ENCODE peak calls at places on chromosomes 11 and 22, in ten cellular contexts. V is neuronal stem cell; M is foreskin fibroblast; B is GM12891; K is fibroblast of pulmonary artery; S is heart right ventricle; P is T-cell; I is stimulated activated CD4-positive, alpha-beta T cell treated with anti-CD3 and anti-CD28 coated beads, Interleukin-15, amount 100 ng/mL, for 1 hour; U is cardiac fibroblast; E is naive thymus-derived CD4-positive, alpha-beta T cell. Z is an unnamed sample.

GRCh38 chr11:19929147-19929546 is 216.5 kb downstream of the NAV2 start:
- DNase-seq in V (no peak), M (peak; percentile 32), B (no peak), K (no peak), S (no peak), P (no peak), I (no peak), U (peak; percentile 49), E (no peak), Z (no peak)

GRCh38 chr11:134464981-134465730 is 53.1 kb upstream of the B3GAT1 start:
- DNase-seq in V (no peak), M (no peak), B (no peak), K (no peak), S (no peak), P (no peak), I (no peak), U (no peak), E (no peak), Z (no peak)

GRCh38 chr11:15412054-15412453 is 297.3 kb downstream of the INSC start:
- DNase-seq in V (no peak), M (no peak), B (no peak), K (no peak), S (no peak), P (no peak), I (no peak), U (no peak), E (no peak), Z (no peak)

GRCh38 chr11:121777056-121777455 is 324.3 kb upstream of the SORL1-AS1 start:
- DNase-seq in V (no peak), M (peak; percentile 3), B (no peak), K (no peak), S (no peak), P (no peak), I (no peak), U (peak; percentile 17), E (no peak), Z (no peak)

GRCh38 chr11:117836077-117836960 is 11.8 kb upstream of the FXYD2 start:
- DNase-seq in V (no peak), M (no peak), B (no peak), K (no peak), S (no peak), P (no peak), I (no peak), U (no peak), E (no peak), Z (no peak)

GRCh38 chr11:43927070-43927469 is 15.4 kb upstream of the C11orf96 start:
- DNase-seq in V (no peak), M (no peak), B (no peak), K (no peak), S (no peak), P (no peak), I (no peak), U (peak; percentile 44), E (no peak), Z (no peak)

GRCh38 chr11:46649180-46649738 is 31.9 kb downstream of the ATG13 start:
- DNase-seq in V (peak; percentile 11), M (peak; percentile 95), B (no peak), K (peak; percentile 98), S (peak; percentile 84), P (no peak), I (no peak), U (peak; percentile 99), E (no peak), Z (peak; percentile 63)

GRCh38 chr22:24996420-24996952 is 44.0 kb downstream of the KIAA1671 start:
- DNase-seq in V (peak; percentile 41), M (peak; percentile 14), B (no peak), K (peak; percentile 48), S (peak; percentile 48), P (no peak), I (no peak), U (no peak), E (no peak), Z (no peak)

GRCh38 chr11:13101836-13102574 is 92.9 kb downstream of the RASSF10 start:
- DNase-seq in V (no peak), M (no peak), B (no peak), K (no peak), S (no peak), P (no peak), I (no peak), U (no peak), E (no peak), Z (no peak)

GRCh38 chr11:7578276-7578955 is 64.6 kb downstream of the PPFIBP2 start:
- DNase-seq in V (no peak), M (no peak), B (no peak), K (no peak), S (no peak), P (no peak), I (no peak), U (no peak), E (no peak), Z (no peak)

GRCh38 chr11:14342906-14343305 is 16.1 kb downstream of the RRAS2 start:
- DNase-seq in V (no peak), M (peak; percentile 79), B (no peak), K (peak; percentile 71), S (no peak), P (no peak), I (no peak), U (peak; percentile 83), E (no peak), Z (no peak)

GRCh38 chr11:1197431-1197885 is 25.4 kb upstream of the MUC5B start:
- DNase-seq in V (no peak), M (no peak), B (no peak), K (no peak), S (peak; percentile 2), P (no peak), I (no peak), U (no peak), E (no peak), Z (no peak)

GRCh38 chr11:120766318-120766717 is 254.8 kb downstream of the GRIK4 start:
- DNase-seq in V (no peak), M (no peak), B (no peak), K (no peak), S (no peak), P (no peak), I (no peak), U (no peak), E (no peak), Z (no peak)

GRCh38 chr11:91686700-91687099 is 537.9 kb upstream of the FAT3 start:
- DNase-seq in V (no peak), M (no peak), B (no peak), K (no peak), S (no peak), P (no peak), I (no peak), U (no peak), E (no peak), Z (no peak)

GRCh38 chr11:110455718-110456117 is 26.0 kb downstream of the FDX1 start:
- DNase-seq in V (no peak), M (no peak), B (no peak), K (no peak), S (no peak), P (no peak), I (no peak), U (no peak), E (no peak), Z (no peak)

GRCh38 chr11:57493507-57494503 is 21.7 kb downstream of the SLC43A1 start:
- DNase-seq in V (peak; percentile 48), M (peak; percentile 51), B (peak; percentile 70), K (peak; percentile 39), S (no peak), P (peak; percentile 67), I (peak; percentile 68), U (peak; percentile 44), E (peak; percentile 55), Z (peak; percentile 64)

GRCh38 chr22:48717883-48718817 is 1109.5 kb downstream of the BRD1 start:
- DNase-seq in V (no peak), M (no peak), B (no peak), K (no peak), S (no peak), P (no peak), I (no peak), U (no peak), E (no peak), Z (no peak)

GRCh38 chr22:36701166-36701713 is 2.3 kb downstream of the CACNG2 start:
- DNase-seq in V (no peak), M (no peak), B (no peak), K (no peak), S (no peak), P (no peak), I (no peak), U (no peak), E (no peak), Z (no peak)

GRCh38 chr11:46057489-46057888 is 63.8 kb downstream of the PHF21A start:
- DNase-seq in V (no peak), M (no peak), B (no peak), K (no peak), S (no peak), P (no peak), I (no peak), U (no peak), E (no peak), Z (no peak)

GRCh38 chr11:80096736-80097135 is 655.9 kb upstream of the TENM4 start:
- DNase-seq in V (no peak), M (peak; percentile 84), B (no peak), K (peak; percentile 41), S (no peak), P (no peak), I (no peak), U (peak; percentile 14), E (no peak), Z (no peak)

GRCh38 chr11:103433976-103434375 is 324.8 kb downstream of the DYNC2H1 start:
- DNase-seq in V (no peak), M (no peak), B (no peak), K (no peak), S (no peak), P (no peak), I (no peak), U (no peak), E (no peak), Z (no peak)

GRCh38 chr11:129075757-129076156 is 116.4 kb downstream of the ARHGAP32 start:
- DNase-seq in V (no peak), M (no peak), B (no peak), K (no peak), S (no peak), P (no peak), I (no peak), U (no peak), E (no peak), Z (no peak)

GRCh38 chr22:29081499-29082236 is 8.8 kb downstream of the KREMEN1 start:
- DNase-seq in V (no peak), M (no peak), B (no peak), K (peak; percentile 37), S (peak; percentile 9), P (no peak), I (no peak), U (no peak), E (no peak), Z (no peak)

GRCh38 chr22:29479417-29480261 is at the start of gene NEFH:
- DNase-seq in V (no peak), M (no peak), B (no peak), K (no peak), S (no peak), P (no peak), I (no peak), U (no peak), E (no peak), Z (peak; percentile 63)

GRCh38 chr11:8288824-8289223 is 25.1 kb upstream of the LMO1 start:
- DNase-seq in V (no peak), M (no peak), B (no peak), K (no peak), S (no peak), P (no peak), I (no peak), U (no peak), E (no peak), Z (no peak)

GRCh38 chr11:134139873-134140331 is 71.0 kb downstream of the JAM3 start:
- DNase-seq in V (peak; percentile 38), M (peak; percentile 91), B (peak; percentile 36), K (peak; percentile 92), S (peak; percentile 82), P (peak; percentile 25), I (no peak), U (peak; percentile 91), E (peak; percentile 17), Z (peak; percentile 62)

GRCh38 chr11:59012942-59013256 is 73.2 kb upstream of the GLYATL1B start:
- DNase-seq in V (no peak), M (no peak), B (no peak), K (no peak), S (no peak), P (no peak), I (no peak), U (no peak), E (no peak), Z (no peak)

GRCh38 chr11:103395612-103396011 is 286.4 kb downstream of the DYNC2H1 start:
- DNase-seq in V (no peak), M (peak; percentile 26), B (no peak), K (peak; percentile 57), S (no peak), P (no peak), I (no peak), U (peak; percentile 79), E (no peak), Z (no peak)